ENCODE peak calls at places on chromosome 9, in five cellular contexts. K, V, W, Z and Q are unnamed samples. For H3K9me3, the result is how much of the 10 kb centered on the place peaks cover.

GRCh38 chr9:41229408-41230401 is 40.6 kb upstream of the ZNG1F start:
- DNase-seq in Z (no peak), V (no peak), W (no peak), K (peak), Q (peak)

GRCh38 chr9:34628656-34629491 is at the start of gene ARID3C:
- DNase-seq in K (no peak), V (peak), W (no peak), Z (no peak), Q (no peak)

GRCh38 chr9:124040935-124041816 is 29.6 kb downstream of the LHX2 start:
- DNase-seq in K (no peak), V (peak), W (no peak), Z (peak), Q (peak)

GRCh38 chr9:6096821-6097220 is 81.4 kb upstream of the RANBP6 start:
- DNase-seq in Z (no peak), V (no peak), W (no peak), K (peak), Q (no peak)

GRCh38 chr9:127905788-127906191 is 6.4 kb upstream of the ST6GALNAC6 start:
- DNase-seq in K (no peak), Z (no peak), W (peak), V (peak), Q (peak)

GRCh38 chr9:133440884-133441283 is 18.7 kb downstream of the ADAMTS13 start:
- DNase-seq in W (no peak), Z (no peak), V (no peak), K (no peak), Q (no peak)

GRCh38 chr9:134100040-134100439 is 32.2 kb upstream of the BRD3 start:
- DNase-seq in V (no peak), K (no peak), W (no peak), Z (no peak), Q (peak)

GRCh38 chr9:113578877-113579269 is 115.3 kb downstream of the RGS3 start:
- DNase-seq in Z (no peak), K (peak), V (peak), W (peak), Q (peak)

GRCh38 chr9:73080110-73080683 is 71.5 kb upstream of the ANXA1 start:
- DNase-seq in K (no peak), V (no peak), Z (no peak), W (no peak), Q (no peak)

GRCh38 chr9:20242767-20243166 is 379.5 kb downstream of the MLLT3 start:
- DNase-seq in K (no peak), Z (no peak), W (peak), V (no peak), Q (peak)

GRCh38 chr9:88196456-88196855 is 58.2 kb upstream of the SPATA31C2 start:
- DNase-seq in V (no peak), K (no peak), Z (no peak), W (no peak), Q (no peak)

GRCh38 chr9:22307013-22307711 is 139.5 kb upstream of the DMRTA1 start:
- DNase-seq in W (no peak), Z (no peak), V (no peak), K (peak), Q (peak)

GRCh38 chr9:113492343-113493079 is 29.0 kb downstream of the RGS3 start:
- DNase-seq in K (peak), V (no peak), W (no peak), Z (no peak), Q (no peak)

GRCh38 chr9:126131066-126132010 is 195.3 kb upstream of the MVB12B start:
- DNase-seq in K (no peak), Z (no peak), V (no peak), W (no peak), Q (no peak)

GRCh38 chr9:91060520-91061343 is 259.1 kb downstream of the SYK start:
- DNase-seq in W (no peak), V (no peak), K (peak), Z (peak), Q (no peak)

GRCh38 chr9:123742009-123742767 is 187.7 kb downstream of the DENND1A start:
- DNase-seq in V (no peak), W (no peak), Z (no peak), K (peak), Q (no peak)

GRCh38 chr9:34552606-34552981 is 29.8 kb upstream of the ENHO start:
- DNase-seq in W (no peak), K (no peak), Z (no peak), V (no peak), Q (no peak)

GRCh38 chr9:93156475-93157008 is 22.5 kb upstream of the NINJ1 start:
- DNase-seq in K (no peak), Z (no peak), W (no peak), V (no peak), Q (no peak)

GRCh38 chr9:129266536-129266935 is 88.5 kb upstream of the IER5L start:
- DNase-seq in W (no peak), Z (no peak), K (no peak), V (no peak), Q (no peak)

GRCh38 chr9:114662081-114662989 is 4.7 kb upstream of the TEX53 start:
- DNase-seq in V (peak), W (peak), K (no peak), Z (no peak), Q (peak)

GRCh38 chr9:133948571-133949485 is 43.3 kb downstream of the VAV2 start:
- DNase-seq in V (no peak), K (no peak), W (no peak), Z (no peak), Q (no peak)

GRCh38 chr9:4243113-4243512 is 56.8 kb downstream of the GLIS3 start:
- DNase-seq in Z (no peak), V (no peak), K (no peak), W (no peak), Q (no peak)

GRCh38 chr9:89750117-89750551 is 145.3 kb downstream of the GADD45G start:
- DNase-seq in V (no peak), Z (peak), W (no peak), K (no peak), Q (no peak)

GRCh38 chr9:38125889-38126288 is 56.9 kb upstream of the SHB start:
- DNase-seq in V (no peak), Z (no peak), K (no peak), W (no peak), Q (no peak)

GRCh38 chr9:9003184-9003583 is 1203.6 kb upstream of the DMAC1 start:
- DNase-seq in V (no peak), W (no peak), K (no peak), Z (no peak), Q (no peak)

GRCh38 chr9:138051586-138052321 is 174.2 kb downstream of the CACNA1B start:
- DNase-seq in Z (no peak), W (no peak), V (no peak), K (no peak), Q (no peak)

GRCh38 chr9:138053996-138054752 is 176.6 kb downstream of the CACNA1B start:
- DNase-seq in Z (no peak), V (no peak), W (no peak), K (no peak), Q (peak)

GRCh38 chr9:138052322-138052615 is 174.7 kb downstream of the CACNA1B start:
- DNase-seq in Z (no peak), W (no peak), V (no peak), K (no peak), Q (no peak)

GRCh38 chr9:138053321-138053868 is 175.8 kb downstream of the CACNA1B start:
- DNase-seq in V (no peak), Z (no peak), K (no peak), W (no peak), Q (peak)

GRCh38 chr9:138052635-138053320 is 175.2 kb downstream of the CACNA1B start:
- DNase-seq in K (no peak), V (no peak), Z (no peak), W (no peak), Q (no peak)
- H3K9me3 ChIP-seq in K (under half), V (under half), Z (under half), W (under half), Q (under half)

GRCh38 chr9:96818535-96818934 is 35.8 kb downstream of the ZNF782 start:
- DNase-seq in K (no peak), W (no peak), V (no peak), Z (no peak), Q (peak)
- H3K9me3 ChIP-seq in K (under half), W (half or more), V (half or more), Z (under half), Q (half or more)

GRCh38 chr9:135328485-135329417 is 150.8 kb upstream of the PPP1R26 start:
- DNase-seq in Z (peak), V (no peak), W (no peak), K (no peak), Q (no peak)
- H3K9me3 ChIP-seq in Z (under half), V (under half), W (under half), K (under half), Q (under half)

GRCh38 chr9:135224286-135224871 is 136.9 kb downstream of the OLFM1 start:
- DNase-seq in V (no peak), Z (no peak), W (no peak), K (no peak), Q (no peak)

GRCh38 chr9:135224921-135225541 is 137.6 kb downstream of the OLFM1 start:
- DNase-seq in W (no peak), Z (no peak), V (no peak), K (no peak), Q (no peak)

GRCh38 chr9:135223831-135224230 is 136.4 kb downstream of the OLFM1 start:
- DNase-seq in V (no peak), K (no peak), W (no peak), Z (no peak), Q (no peak)

GRCh38 chr9:135226369-135227050 is 139.0 kb downstream of the OLFM1 start:
- DNase-seq in W (no peak), K (no peak), V (no peak), Z (no peak), Q (no peak)

GRCh38 chr9:135225619-135226228 is 138.3 kb downstream of the OLFM1 start:
- DNase-seq in K (no peak), W (no peak), V (no peak), Z (no peak), Q (no peak)
- H3K9me3 ChIP-seq in K (under half), W (under half), V (under half), Z (under half), Q (under half)

GRCh38 chr9:138101444-138102234 is 224.1 kb downstream of the CACNA1B start:
- DNase-seq in V (no peak), K (no peak), W (no peak), Z (no peak), Q (no peak)

GRCh38 chr9:138100711-138101349 is 223.2 kb downstream of the CACNA1B start:
- DNase-seq in V (no peak), Z (peak), W (no peak), K (no peak), Q (peak)

GRCh38 chr9:138103111-138103823 is 225.7 kb downstream of the CACNA1B start:
- DNase-seq in Z (no peak), K (no peak), V (no peak), W (no peak), Q (no peak)

GRCh38 chr9:138103824-138104206 is 226.2 kb downstream of the CACNA1B start:
- DNase-seq in V (no peak), Z (no peak), K (no peak), W (no peak), Q (no peak)

DNA sequence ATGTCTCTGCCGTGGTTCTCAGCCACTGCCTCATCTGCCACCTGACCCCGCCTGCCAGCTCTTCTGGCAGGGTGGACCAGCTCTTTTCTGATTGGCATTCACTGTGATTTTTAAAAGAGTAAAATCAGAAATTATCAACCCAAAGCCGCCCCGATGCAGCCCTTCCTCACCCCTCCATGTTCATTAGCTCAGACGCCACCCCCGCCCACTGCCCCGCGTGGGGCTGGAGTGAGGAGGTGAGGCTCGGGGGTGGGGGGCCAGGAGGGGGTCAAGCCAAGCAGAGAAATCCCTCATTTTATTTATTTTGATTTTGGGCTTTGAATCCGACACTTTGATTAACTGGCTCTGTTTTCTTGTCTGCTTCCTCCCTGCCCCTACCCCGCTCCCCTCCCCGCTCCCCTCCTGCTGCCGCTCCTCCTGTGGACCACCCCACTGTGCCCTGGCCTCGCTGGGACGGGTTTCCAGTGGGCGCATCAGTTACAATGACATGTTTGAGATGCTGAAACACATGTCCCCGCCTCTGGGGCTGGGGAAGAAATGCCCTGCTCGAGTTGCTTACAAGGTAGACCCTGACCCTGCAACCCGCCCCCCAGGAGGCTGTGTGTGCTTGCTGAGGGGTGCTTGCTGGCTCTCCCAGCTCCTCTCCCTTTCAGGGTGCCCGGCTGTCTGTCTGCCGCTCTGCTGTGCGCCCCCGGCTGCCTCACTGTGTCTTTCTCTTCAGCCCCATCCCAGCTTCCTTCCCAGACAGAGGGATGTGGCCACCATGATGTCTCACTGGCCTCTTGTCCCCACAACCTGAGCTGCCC is 224.9 kb downstream of the CACNA1B start:
- DNase-seq in Z (no peak), W (no peak), K (no peak), V (no peak), Q (no peak)
- H3K9me3 ChIP-seq in Z (under half), W (under half), K (under half), V (under half), Q (under half)